ENCODE peak calls at places on chromosomes 11 and 22, in five cellular contexts. S is colonic mucosa, C is GM10248, I is heart right ventricle, F is glutamatergic neuron. D is an unnamed sample.
A peak's percentile ranks its signal among the peaks of the same experiment; 100 is the strongest.

GRCh38 chr11:18768472-18768901 is 23.1 kb downstream of the PTPN5 start:
- DNase-seq in S (no peak), C (peak; percentile 69), I (no peak), F (no peak), D (no peak)

GRCh38 chr11:45028921-45029680 is 78.4 kb upstream of the TP53I11 start:
- DNase-seq in S (no peak), C (no peak), I (peak; percentile 37), F (no peak), D (no peak)

GRCh38 chr11:28142724-28143123 is 34.5 kb downstream of the METTL15 start:
- DNase-seq in S (no peak), C (no peak), I (no peak), F (no peak), D (no peak)

GRCh38 chr11:134332189-134332631 is 422 bp downstream of the GLB1L2 start:
- DNase-seq in S (peak; percentile 52), C (no peak), I (no peak), F (peak; percentile 38), D (no peak)

GRCh38 chr22:24434472-24435322 is 7.3 kb downstream of the ADORA2A start:
- DNase-seq in S (no peak), C (peak; percentile 86), I (no peak), F (peak; percentile 7), D (peak; percentile 69)

GRCh38 chr22:43848366-43849171 is 13.7 kb downstream of the SULT4A1 start:
- DNase-seq in S (no peak), C (no peak), I (no peak), F (peak; percentile 65), D (peak; percentile 36)

GRCh38 chr11:38274031-38274430 is 1676.0 kb upstream of the RAG2 start:
- DNase-seq in S (no peak), C (no peak), I (no peak), F (no peak), D (peak; percentile 3)

GRCh38 chr11:28860898-28861297 is 752.7 kb downstream of the METTL15 start:
- DNase-seq in S (no peak), C (no peak), I (no peak), F (no peak), D (peak; percentile 81)

GRCh38 chr22:49621601-49622210 is 206.0 kb downstream of the BRD1 start:
- DNase-seq in S (no peak), C (no peak), I (no peak), F (no peak), D (no peak)

GRCh38 chr11:122229078-122229477 is 113.1 kb upstream of the BLID start:
- DNase-seq in S (no peak), C (no peak), I (no peak), F (no peak), D (no peak)

GRCh38 chr11:80980221-80980620 is 1539.4 kb upstream of the TENM4 start:
- DNase-seq in S (no peak), C (no peak), I (no peak), F (no peak), D (peak; percentile 58)

GRCh38 chr11:130001491-130002351 is 914 bp downstream of the PRDM10 start:
- DNase-seq in S (peak; percentile 53), C (peak; percentile 72), I (no peak), F (peak; percentile 67), D (peak; percentile 30)

GRCh38 chr11:130002846-130003716 is 446 bp upstream of the PRDM10 start:
- DNase-seq in S (peak; percentile 96), C (peak; percentile 96), I (peak; percentile 93), F (peak; percentile 86), D (peak; percentile 98)

GRCh38 chr11:130002352-130002845 is at the start of gene PRDM10:
- DNase-seq in S (peak; percentile 92), C (peak; percentile 91), I (peak; percentile 94), F (peak; percentile 91), D (peak; percentile 94)

GRCh38 chr11:130000552-130001176 is 2.0 kb downstream of the PRDM10 start:
- DNase-seq in S (peak; percentile 32), C (no peak), I (no peak), F (no peak), D (no peak)

DNA sequence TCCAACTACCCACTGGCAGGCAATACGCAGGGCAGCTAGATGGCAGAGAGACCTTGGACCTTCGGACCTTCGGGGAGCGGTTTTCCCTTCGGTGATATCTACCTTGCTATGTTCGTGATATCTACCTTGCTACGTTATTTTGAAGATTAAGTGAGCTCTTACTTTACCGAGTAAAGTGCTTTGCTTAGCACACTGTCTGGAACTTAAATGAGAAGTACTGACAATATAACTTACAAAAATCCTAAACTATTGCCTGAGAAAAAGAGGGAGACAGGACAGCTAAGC is 1.0 kb upstream of the PRDM10 start:
- DNase-seq in S (peak; percentile 86), C (no peak), I (no peak), F (peak; percentile 38), D (no peak)
- TF ChIP-seq CTCF in S (no peak), C (no peak), I (no peak), F (no peak), D (no peak)

DNA sequence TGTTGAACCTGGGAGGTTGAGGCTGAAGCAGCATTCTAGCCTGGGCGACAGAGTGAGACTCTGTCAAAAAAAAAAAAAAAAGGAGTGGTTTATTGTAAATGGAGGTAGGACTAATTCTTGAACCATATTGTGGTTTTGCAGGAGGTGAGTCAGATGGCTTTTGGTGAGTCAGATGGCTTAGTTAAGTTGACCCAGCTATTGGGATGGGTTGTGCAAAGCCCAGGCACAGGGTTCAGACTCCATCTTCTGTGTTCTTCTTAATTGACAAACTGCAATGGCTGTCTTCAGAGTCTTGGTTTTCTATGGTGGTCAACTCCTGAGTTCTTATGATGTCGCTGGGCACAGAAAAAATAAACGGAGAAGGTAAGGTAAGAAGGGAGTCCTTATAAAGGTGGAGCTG is 182.7 kb downstream of the ADAMTS15 start:
- DNase-seq in S (no peak), C (no peak), I (no peak), F (no peak), D (peak; percentile 78)
- TF ChIP-seq CTCF in S (no peak), C (no peak), I (no peak), F (no peak), D (no peak)

DNA sequence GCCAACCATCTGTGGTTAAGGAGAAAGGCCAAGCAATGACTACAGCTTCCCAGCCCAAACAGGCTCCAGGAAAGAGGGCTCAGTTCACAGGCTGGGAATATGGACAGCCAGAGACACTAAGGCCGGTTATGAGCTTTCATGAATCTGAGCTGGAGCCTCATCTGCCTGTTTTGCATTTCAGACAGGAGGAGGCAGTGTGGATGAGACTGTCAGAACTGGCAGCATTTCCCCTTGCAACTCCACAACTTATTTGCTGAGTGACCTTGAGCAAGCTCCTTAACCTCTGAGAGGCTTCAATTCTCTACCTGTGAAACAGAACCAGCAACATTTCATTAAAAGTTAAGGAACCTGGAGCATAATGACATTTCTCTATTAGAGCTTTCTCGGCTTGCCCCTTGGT is 264.0 kb downstream of the ETS1 start:
- DNase-seq in S (no peak), C (peak; percentile 58), I (no peak), F (no peak), D (peak; percentile 63)
- TF ChIP-seq CTCF in S (peak; percentile 24), C (peak; percentile 48), I (no peak), F (no peak), D (peak; percentile 61)

GRCh38 chr11:20839231-20839630 is 169.8 kb downstream of the NELL1 start:
- DNase-seq in S (no peak), C (no peak), I (no peak), F (no peak), D (no peak)

GRCh38 chr11:20835561-20835960 is 166.2 kb downstream of the NELL1 start:
- DNase-seq in S (no peak), C (no peak), I (no peak), F (no peak), D (no peak)

DNA sequence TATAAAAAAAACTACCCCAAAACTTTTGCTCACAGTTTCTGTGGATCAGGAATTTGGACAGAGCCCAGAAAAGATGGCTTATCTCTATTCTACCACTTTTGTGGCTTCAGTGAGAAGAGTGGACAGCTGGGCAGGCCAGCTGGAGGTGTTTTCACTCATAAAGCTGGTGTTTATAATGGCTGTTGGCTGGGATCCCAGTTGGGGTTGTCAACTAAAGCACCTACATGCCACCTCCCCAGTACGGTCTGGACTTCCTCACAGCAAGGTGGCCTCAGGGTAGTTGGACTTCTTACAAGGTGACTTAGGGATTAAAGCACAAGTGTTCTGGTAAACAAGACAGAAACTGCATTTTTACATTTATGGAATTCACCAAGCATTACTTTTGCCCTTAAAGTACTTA is 171.0 kb downstream of the NELL1 start:
- DNase-seq in S (no peak), C (no peak), I (no peak), F (no peak), D (no peak)
- TF ChIP-seq CTCF in S (no peak), C (no peak), I (no peak), F (no peak), D (no peak)

DNA sequence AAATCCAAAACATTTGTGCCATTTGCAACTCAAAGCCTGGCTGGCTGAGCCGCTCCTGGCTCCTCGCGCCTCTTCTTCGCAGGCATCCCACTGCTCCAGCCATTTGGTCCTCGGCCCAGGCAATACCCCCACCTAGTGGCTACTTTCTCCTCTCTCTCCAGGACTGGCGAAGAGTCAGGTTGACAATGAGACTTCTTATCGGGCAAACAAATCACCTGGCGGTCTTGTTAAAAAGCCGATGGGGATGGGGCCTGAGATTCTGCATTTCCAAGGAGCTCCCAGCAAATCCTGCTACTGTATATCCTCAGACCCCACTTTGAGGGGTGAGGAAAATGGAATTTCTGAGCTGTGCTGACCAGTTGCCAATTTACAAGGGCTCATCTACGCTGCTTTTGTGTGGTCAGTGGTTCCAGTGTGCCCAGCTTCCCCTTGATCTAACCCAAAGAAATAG is 89.0 kb downstream of the ISX start:
- DNase-seq in S (peak; percentile 67), C (peak; percentile 65), I (peak; percentile 31), F (peak; percentile 77), D (peak; percentile 53)
- TF ChIP-seq CTCF in S (peak; percentile 57), C (peak; percentile 72), I (peak; percentile 37), F (peak; percentile 73), D (peak; percentile 88)

DNA sequence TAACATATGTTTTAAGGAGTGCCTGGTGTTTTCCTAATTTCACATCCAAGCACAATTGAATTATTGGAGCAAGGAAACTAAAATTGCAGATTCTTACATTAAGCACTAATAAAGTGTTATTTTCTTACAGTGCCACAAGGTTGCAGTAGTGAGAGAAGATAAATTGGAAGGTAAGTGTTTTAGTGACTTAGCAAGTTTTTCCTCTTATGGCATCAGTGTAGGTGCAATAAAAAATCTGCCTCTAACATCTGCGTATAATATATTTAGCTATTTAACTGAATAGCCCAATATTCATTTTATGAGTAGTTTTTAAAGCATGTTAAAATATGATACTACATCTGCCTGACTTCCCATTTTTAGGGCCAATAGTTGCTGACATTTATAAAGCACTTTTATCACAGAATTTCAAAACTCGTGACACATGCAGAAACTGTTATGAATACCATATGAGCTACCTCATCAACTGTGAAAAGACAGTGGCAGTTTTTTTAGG is 19.0 kb downstream of the POLD3 start:
- DNase-seq in S (no peak), C (peak; percentile 31), I (no peak), F (no peak), D (peak; percentile 86)
- TF ChIP-seq CTCF in S (peak; percentile 32), C (peak; percentile 34), I (no peak), F (peak; percentile 65), D (peak; percentile 58)